ENCODE peak calls at places on chromosomes 7 and 10, in seven cellular contexts. One of them, this sample, is unnamed.

GRCh38 chr10:60848126-60848525 is 69.8 kb downstream of the CDK1 start:
- DNase-seq in trophoblast cell: no peak
- DNase-seq in H9: no peak
- DNase-seq in neuronal stem cell: no peak
- DNase-seq in mesenchymal stem cell: peak
- DNase-seq in H1: no peak
- DNase-seq in IMR-90: peak
- DNase-seq in this sample: no peak

GRCh38 chr10:79181680-79182079 is 112.9 kb downstream of the ZMIZ1 start:
- DNase-seq in H1: no peak
- DNase-seq in IMR-90: no peak
- DNase-seq in mesenchymal stem cell: no peak
- DNase-seq in H9: no peak
- DNase-seq in trophoblast cell: no peak
- DNase-seq in neuronal stem cell: no peak
- DNase-seq in this sample: no peak

GRCh38 chr10:130300608-130301025 is 164.4 kb downstream of the GLRX3 start:
- DNase-seq in mesenchymal stem cell: no peak
- DNase-seq in IMR-90: no peak
- DNase-seq in neuronal stem cell: no peak
- DNase-seq in trophoblast cell: no peak
- DNase-seq in H9: no peak
- DNase-seq in H1: no peak
- DNase-seq in this sample: no peak

GRCh38 chr10:62732841-62733653 is 71.5 kb upstream of the ADO start:
- DNase-seq in mesenchymal stem cell: peak
- DNase-seq in H1: no peak
- DNase-seq in IMR-90: peak
- DNase-seq in neuronal stem cell: no peak
- DNase-seq in H9: no peak
- DNase-seq in trophoblast cell: no peak
- DNase-seq in this sample: no peak

GRCh38 chr7:28623863-28624262 is 211.5 kb downstream of the CREB5 start:
- DNase-seq in H9: no peak
- DNase-seq in mesenchymal stem cell: no peak
- DNase-seq in H1: no peak
- DNase-seq in IMR-90: no peak
- DNase-seq in neuronal stem cell: no peak
- DNase-seq in trophoblast cell: no peak
- DNase-seq in this sample: peak

GRCh38 chr7:108235451-108236061 is 105.4 kb upstream of the LAMB4 start:
- DNase-seq in IMR-90: peak
- DNase-seq in H1: no peak
- DNase-seq in H9: no peak
- DNase-seq in trophoblast cell: no peak
- DNase-seq in neuronal stem cell: no peak
- DNase-seq in mesenchymal stem cell: peak
- DNase-seq in this sample: peak

GRCh38 chr7:139753693-139754111 is 24.1 kb downstream of the HIPK2 start:
- DNase-seq in H9: no peak
- DNase-seq in mesenchymal stem cell: no peak
- DNase-seq in trophoblast cell: no peak
- DNase-seq in IMR-90: no peak
- DNase-seq in neuronal stem cell: no peak
- DNase-seq in H1: no peak
- DNase-seq in this sample: no peak

GRCh38 chr7:27175626-27176342 is 1.7 kb upstream of the HOXA10 start:
- DNase-seq in H1: peak
- DNase-seq in IMR-90: no peak
- DNase-seq in trophoblast cell: no peak
- DNase-seq in H9: peak
- DNase-seq in mesenchymal stem cell: no peak
- DNase-seq in neuronal stem cell: no peak
- DNase-seq in this sample: no peak

GRCh38 chr10:42753126-42753506 is 29.5 kb upstream of the BMS1 start:
- DNase-seq in IMR-90: peak
- DNase-seq in H1: peak
- DNase-seq in trophoblast cell: peak
- DNase-seq in neuronal stem cell: peak
- DNase-seq in mesenchymal stem cell: peak
- DNase-seq in H9: peak
- DNase-seq in this sample: peak

GRCh38 chr7:144090667-144091066 is 4.6 kb downstream of the OR2A12 start:
- DNase-seq in neuronal stem cell: no peak
- DNase-seq in mesenchymal stem cell: no peak
- DNase-seq in IMR-90: no peak
- DNase-seq in H1: no peak
- DNase-seq in trophoblast cell: no peak
- DNase-seq in H9: no peak
- DNase-seq in this sample: no peak

GRCh38 chr7:144086730-144087129 is 652 bp downstream of the OR2A12 start:
- DNase-seq in H1: no peak
- DNase-seq in IMR-90: no peak
- DNase-seq in neuronal stem cell: no peak
- DNase-seq in trophoblast cell: no peak
- DNase-seq in mesenchymal stem cell: no peak
- DNase-seq in H9: no peak
- DNase-seq in this sample: no peak

GRCh38 chr7:144087230-144087629 is 1.2 kb downstream of the OR2A12 start:
- DNase-seq in trophoblast cell: no peak
- DNase-seq in H9: no peak
- DNase-seq in mesenchymal stem cell: no peak
- DNase-seq in neuronal stem cell: no peak
- DNase-seq in IMR-90: no peak
- DNase-seq in H1: no peak
- DNase-seq in this sample: peak

DNA sequence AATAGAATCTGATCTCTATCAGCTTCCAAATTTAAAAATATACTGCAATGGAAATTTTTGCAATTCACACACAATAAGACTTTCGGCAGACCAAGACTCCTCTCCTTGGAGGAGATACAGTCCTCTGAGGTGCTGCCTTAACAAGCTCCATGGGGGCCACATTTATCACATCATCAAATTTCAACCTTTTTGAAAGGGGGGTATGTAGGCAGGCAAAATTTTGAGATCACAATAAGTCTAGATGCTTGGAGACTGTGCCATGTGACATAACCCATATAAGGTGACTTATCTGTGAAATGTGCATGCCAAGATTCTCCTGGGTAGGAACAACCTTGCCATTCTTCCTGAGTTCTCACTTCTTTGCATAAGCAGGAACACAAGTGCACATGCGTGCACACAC is at the start of gene OR2A12:
- DNase-seq in trophoblast cell: no peak
- DNase-seq in mesenchymal stem cell: no peak
- DNase-seq in H9: no peak
- DNase-seq in IMR-90: no peak
- DNase-seq in H1: no peak
- DNase-seq in neuronal stem cell: no peak
- DNase-seq in this sample: no peak
- H2BK120ac ChIP-seq in trophoblast cell: no peak
- H2BK120ac ChIP-seq in mesenchymal stem cell: no peak
- H2BK120ac ChIP-seq in H9: no peak
- H2BK120ac ChIP-seq in IMR-90: no peak
- H2BK120ac ChIP-seq in H1: no peak
- H2BK120ac ChIP-seq in neuronal stem cell: no peak
- H2BK120ac ChIP-seq in this sample: no peak

GRCh38 chr7:130943981-130944380 is 210.0 kb upstream of the KLF14 start:
- DNase-seq in H9: no peak
- DNase-seq in neuronal stem cell: no peak
- DNase-seq in H1: no peak
- DNase-seq in IMR-90: peak
- DNase-seq in trophoblast cell: no peak
- DNase-seq in mesenchymal stem cell: peak
- DNase-seq in this sample: no peak

GRCh38 chr7:130947792-130948580 is 214.0 kb upstream of the KLF14 start:
- DNase-seq in H1: no peak
- DNase-seq in IMR-90: no peak
- DNase-seq in mesenchymal stem cell: no peak
- DNase-seq in neuronal stem cell: no peak
- DNase-seq in trophoblast cell: no peak
- DNase-seq in H9: no peak
- DNase-seq in this sample: no peak

GRCh38 chr7:130945411-130945811 is 211.4 kb upstream of the KLF14 start:
- DNase-seq in trophoblast cell: no peak
- DNase-seq in H9: no peak
- DNase-seq in neuronal stem cell: no peak
- DNase-seq in H1: no peak
- DNase-seq in mesenchymal stem cell: no peak
- DNase-seq in IMR-90: no peak
- DNase-seq in this sample: no peak

GRCh38 chr7:130944997-130945396 is 211.0 kb upstream of the KLF14 start:
- DNase-seq in H9: no peak
- DNase-seq in trophoblast cell: no peak
- DNase-seq in H1: no peak
- DNase-seq in IMR-90: no peak
- DNase-seq in mesenchymal stem cell: no peak
- DNase-seq in neuronal stem cell: no peak
- DNase-seq in this sample: no peak

DNA sequence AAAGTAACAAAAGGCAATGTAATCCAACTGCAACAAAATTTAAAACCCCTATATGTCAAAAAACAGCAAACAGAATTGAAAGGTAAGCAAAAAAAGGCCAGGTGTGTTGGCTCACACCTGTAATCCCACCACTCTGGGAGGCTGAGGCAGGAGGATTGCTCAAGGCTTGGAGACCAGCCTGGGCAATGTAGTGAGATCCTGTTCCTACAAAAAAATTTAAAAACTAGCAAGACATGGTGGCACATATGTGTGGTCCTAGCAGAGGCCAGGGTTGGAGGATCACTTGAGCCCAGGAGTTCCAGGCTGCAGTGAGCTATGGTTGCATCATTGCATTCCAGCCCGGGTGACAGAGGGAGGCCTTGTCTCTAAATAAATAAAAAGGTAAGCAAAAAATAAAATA is 212.1 kb upstream of the KLF14 start:
- DNase-seq in IMR-90: no peak
- DNase-seq in H9: no peak
- DNase-seq in mesenchymal stem cell: no peak
- DNase-seq in trophoblast cell: no peak
- DNase-seq in H1: no peak
- DNase-seq in neuronal stem cell: no peak
- DNase-seq in this sample: no peak
- H2BK120ac ChIP-seq in IMR-90: peak
- H2BK120ac ChIP-seq in H9: no peak
- H2BK120ac ChIP-seq in mesenchymal stem cell: no peak
- H2BK120ac ChIP-seq in trophoblast cell: no peak
- H2BK120ac ChIP-seq in H1: no peak
- H2BK120ac ChIP-seq in neuronal stem cell: no peak
- H2BK120ac ChIP-seq in this sample: no peak

GRCh38 chr10:127996586-127996985 is 89.7 kb downstream of the PTPRE start:
- DNase-seq in IMR-90: no peak
- DNase-seq in neuronal stem cell: no peak
- DNase-seq in trophoblast cell: no peak
- DNase-seq in H9: no peak
- DNase-seq in H1: no peak
- DNase-seq in mesenchymal stem cell: peak
- DNase-seq in this sample: no peak
- H2BK120ac ChIP-seq in IMR-90: no peak
- H2BK120ac ChIP-seq in neuronal stem cell: no peak
- H2BK120ac ChIP-seq in trophoblast cell: no peak
- H2BK120ac ChIP-seq in H9: no peak
- H2BK120ac ChIP-seq in H1: no peak
- H2BK120ac ChIP-seq in mesenchymal stem cell: no peak
- H2BK120ac ChIP-seq in this sample: no peak

DNA sequence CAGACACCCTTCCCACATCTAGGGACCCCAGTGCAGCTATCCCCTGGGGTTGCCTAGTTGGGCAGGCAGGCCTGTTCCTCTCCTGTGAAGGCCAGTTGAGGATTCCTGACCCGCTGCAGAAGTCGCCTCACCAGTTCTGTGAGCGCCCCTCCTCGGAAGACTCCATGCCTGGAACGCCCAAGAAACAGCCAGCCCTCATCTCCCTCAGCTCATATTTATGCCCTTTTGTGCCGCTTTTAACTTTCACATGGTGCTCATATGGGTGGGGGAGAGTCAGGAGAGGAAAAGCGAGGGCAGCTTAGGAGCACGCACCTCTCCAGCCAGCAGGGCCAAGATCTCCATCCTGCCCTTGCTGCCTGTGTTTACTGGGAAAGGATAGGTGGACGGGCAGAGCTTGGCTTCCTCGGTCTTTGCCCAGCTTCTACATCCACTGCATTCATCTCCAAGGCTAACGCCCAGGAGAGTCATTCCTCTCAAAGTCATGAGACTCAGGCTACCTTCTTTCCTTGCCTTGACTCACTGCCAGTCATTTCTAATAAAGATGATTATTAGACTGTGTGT is 286.6 kb downstream of the USP6NL start:
- DNase-seq in trophoblast cell: peak
- DNase-seq in neuronal stem cell: no peak
- DNase-seq in IMR-90: no peak
- DNase-seq in mesenchymal stem cell: no peak
- DNase-seq in H1: peak
- DNase-seq in H9: no peak
- DNase-seq in this sample: no peak
- H2BK120ac ChIP-seq in trophoblast cell: peak
- H2BK120ac ChIP-seq in neuronal stem cell: no peak
- H2BK120ac ChIP-seq in IMR-90: no peak
- H2BK120ac ChIP-seq in mesenchymal stem cell: no peak
- H2BK120ac ChIP-seq in H1: no peak
- H2BK120ac ChIP-seq in H9: no peak
- H2BK120ac ChIP-seq in this sample: no peak

GRCh38 chr7:40301486-40302065 is 166.8 kb downstream of the SUGCT start:
- DNase-seq in H1: no peak
- DNase-seq in neuronal stem cell: no peak
- DNase-seq in trophoblast cell: no peak
- DNase-seq in IMR-90: peak
- DNase-seq in H9: no peak
- DNase-seq in mesenchymal stem cell: no peak
- DNase-seq in this sample: no peak
- H2BK120ac ChIP-seq in H1: no peak
- H2BK120ac ChIP-seq in neuronal stem cell: no peak
- H2BK120ac ChIP-seq in trophoblast cell: no peak
- H2BK120ac ChIP-seq in IMR-90: peak
- H2BK120ac ChIP-seq in H9: no peak
- H2BK120ac ChIP-seq in mesenchymal stem cell: no peak
- H2BK120ac ChIP-seq in this sample: no peak

This sample was measured in mesendoderm.